ENCODE peak calls at places on chromosomes 1 and 21, in ten cellular contexts. D, M, B, A, V, U, O, I, C and X are unnamed samples.

GRCh38 chr1:33338495-33339211 is 17.8 kb upstream of the A3GALT2 start:
- DNase-seq in A (no peak), I (no peak), O (no peak), M (no peak), D (peak; percentile 78), C (no peak), B (no peak), U (peak; percentile 87), V (no peak), X (peak; percentile 56)

GRCh38 chr1:95254959-95255358 is 20.9 kb downstream of the RWDD3 start:
- DNase-seq in V (no peak), C (no peak), M (no peak), O (no peak), A (no peak), I (no peak), B (no peak), U (no peak), D (no peak), X (no peak)

GRCh38 chr1:19033516-19033840 is 77.0 kb upstream of the IFFO2 start:
- DNase-seq in B (no peak), U (no peak), I (no peak), M (no peak), V (no peak), A (no peak), D (no peak), C (no peak), O (no peak), X (no peak)

GRCh38 chr1:67451815-67452214 is 21.6 kb upstream of the SERBP1 start:
- DNase-seq in B (no peak), A (no peak), C (no peak), V (no peak), I (no peak), O (no peak), M (no peak), D (no peak), U (no peak), X (no peak)

GRCh38 chr1:229253170-229253974 is 17.5 kb upstream of the RAB4A start:
- DNase-seq in C (peak; percentile 76), M (peak; percentile 53), I (no peak), D (no peak), B (no peak), A (peak; percentile 15), U (peak; percentile 48), V (no peak), O (no peak), X (no peak)

GRCh38 chr1:204716687-204717086 is 31.1 kb upstream of the LRRN2 start:
- DNase-seq in M (no peak), C (no peak), O (no peak), A (no peak), D (no peak), V (no peak), B (no peak), I (no peak), U (no peak), X (no peak)

GRCh38 chr1:64584479-64584878 is 114.5 kb downstream of the CACHD1 start:
- DNase-seq in V (no peak), A (no peak), M (no peak), C (no peak), D (no peak), B (no peak), U (no peak), O (no peak), I (no peak), X (no peak)

GRCh38 chr1:203800001-203800400 is 4.6 kb downstream of the ZBED6 start:
- DNase-seq in A (no peak), B (no peak), M (no peak), O (no peak), C (no peak), V (no peak), U (no peak), D (no peak), I (no peak), X (no peak)

GRCh38 chr21:21751286-21751685 is 753.1 kb downstream of the NCAM2 start:
- DNase-seq in B (no peak), D (no peak), I (no peak), M (no peak), C (no peak), A (no peak), U (no peak), O (no peak), V (no peak), X (no peak)

GRCh38 chr1:53526451-53527101 is 67.4 kb downstream of the DMRTB1 start:
- DNase-seq in I (no peak), B (no peak), D (peak; percentile 77), M (no peak), O (no peak), V (peak; percentile 19), U (peak; percentile 59), C (no peak), A (no peak), X (no peak)

GRCh38 chr1:97186381-97186780 is 464.8 kb downstream of the PTBP2 start:
- DNase-seq in I (no peak), C (no peak), A (no peak), V (no peak), B (no peak), M (peak; percentile 40), U (no peak), D (peak; percentile 10), O (peak; percentile 1), X (no peak)

GRCh38 chr1:221149676-221150075 is 270.4 kb downstream of the HLX start:
- DNase-seq in O (no peak), I (no peak), A (no peak), M (no peak), U (no peak), C (no peak), B (no peak), D (no peak), V (no peak), X (no peak)

GRCh38 chr21:25005388-25005787 is 601.9 kb downstream of the MRPL39 start:
- DNase-seq in O (no peak), A (no peak), U (no peak), B (no peak), V (no peak), M (no peak), I (no peak), D (no peak), C (no peak), X (no peak)

GRCh38 chr1:81192647-81193642 is 607.8 kb upstream of the ADGRL2 start:
- DNase-seq in O (no peak), B (no peak), M (no peak), U (no peak), C (no peak), D (no peak), I (no peak), A (no peak), V (no peak), X (no peak)

GRCh38 chr1:173020138-173020742 is 30.5 kb downstream of the TNFSF18 start:
- DNase-seq in U (no peak), M (no peak), C (no peak), V (no peak), B (no peak), O (no peak), I (no peak), D (no peak), A (no peak), X (no peak)